ENCODE peak calls at places on chromosomes 5 and 9, in seven cellular contexts. One of them, this sample, is unnamed.

GRCh38 chr9:123637940-123638634 is 282.1 kb downstream of the CRB2 start:
- DNase-seq in SHP77: no peak
- DNase-seq in SW 1271: no peak
- DNase-seq in T-cell: no peak
- DNase-seq in gastrocnemius medialis: no peak
- DNase-seq in CD4-positive, alpha-beta memory T cell: peak; percentile 73
- DNase-seq in activated CD4-positive, alpha-beta T cell treated with anti-CD3 and anti-CD28 coated beads, Interleukin-2, amount 50 U/mL, for 4 hours: no peak
- DNase-seq in this sample: no peak

GRCh38 chr9:93096131-93096802 is at the start of gene CARD19:
- DNase-seq in SHP77: peak; percentile 31
- DNase-seq in SW 1271: no peak
- DNase-seq in T-cell: no peak
- DNase-seq in gastrocnemius medialis: peak; percentile 48
- DNase-seq in CD4-positive, alpha-beta memory T cell: peak; percentile 55
- DNase-seq in activated CD4-positive, alpha-beta T cell treated with anti-CD3 and anti-CD28 coated beads, Interleukin-2, amount 50 U/mL, for 4 hours: peak; percentile 34
- DNase-seq in this sample: peak; percentile 55

GRCh38 chr5:102678267-102679058 is 76.6 kb upstream of the PAM start:
- DNase-seq in SHP77: no peak
- DNase-seq in SW 1271: no peak
- DNase-seq in T-cell: no peak
- DNase-seq in gastrocnemius medialis: no peak
- DNase-seq in CD4-positive, alpha-beta memory T cell: no peak
- DNase-seq in activated CD4-positive, alpha-beta T cell treated with anti-CD3 and anti-CD28 coated beads, Interleukin-2, amount 50 U/mL, for 4 hours: no peak
- DNase-seq in this sample: no peak

GRCh38 chr9:93098236-93098946 is 2.4 kb downstream of the CARD19 start:
- DNase-seq in SHP77: peak; percentile 69
- DNase-seq in SW 1271: peak; percentile 89
- DNase-seq in T-cell: no peak
- DNase-seq in gastrocnemius medialis: peak; percentile 86
- DNase-seq in CD4-positive, alpha-beta memory T cell: no peak
- DNase-seq in activated CD4-positive, alpha-beta T cell treated with anti-CD3 and anti-CD28 coated beads, Interleukin-2, amount 50 U/mL, for 4 hours: peak; percentile 51
- DNase-seq in this sample: peak; percentile 54

GRCh38 chr5:157665467-157666085 is 5.8 kb upstream of the C5orf52 start:
- DNase-seq in SHP77: no peak
- DNase-seq in SW 1271: no peak
- DNase-seq in T-cell: no peak
- DNase-seq in gastrocnemius medialis: no peak
- DNase-seq in CD4-positive, alpha-beta memory T cell: no peak
- DNase-seq in activated CD4-positive, alpha-beta T cell treated with anti-CD3 and anti-CD28 coated beads, Interleukin-2, amount 50 U/mL, for 4 hours: no peak
- DNase-seq in this sample: no peak

GRCh38 chr5:16304846-16305245 is 125.3 kb upstream of the MARCHF11 start:
- DNase-seq in SHP77: no peak
- DNase-seq in SW 1271: no peak
- DNase-seq in T-cell: no peak
- DNase-seq in gastrocnemius medialis: no peak
- DNase-seq in CD4-positive, alpha-beta memory T cell: no peak
- DNase-seq in activated CD4-positive, alpha-beta T cell treated with anti-CD3 and anti-CD28 coated beads, Interleukin-2, amount 50 U/mL, for 4 hours: no peak
- DNase-seq in this sample: no peak

GRCh38 chr9:37942616-37943328 is 38.8 kb upstream of the SLC25A51 start:
- DNase-seq in SHP77: no peak
- DNase-seq in SW 1271: no peak
- DNase-seq in T-cell: no peak
- DNase-seq in gastrocnemius medialis: no peak
- DNase-seq in CD4-positive, alpha-beta memory T cell: no peak
- DNase-seq in activated CD4-positive, alpha-beta T cell treated with anti-CD3 and anti-CD28 coated beads, Interleukin-2, amount 50 U/mL, for 4 hours: no peak
- DNase-seq in this sample: no peak

GRCh38 chr5:117160361-117160760 is 585.7 kb upstream of the SEMA6A start:
- DNase-seq in SHP77: no peak
- DNase-seq in SW 1271: no peak
- DNase-seq in T-cell: no peak
- DNase-seq in gastrocnemius medialis: no peak
- DNase-seq in CD4-positive, alpha-beta memory T cell: no peak
- DNase-seq in activated CD4-positive, alpha-beta T cell treated with anti-CD3 and anti-CD28 coated beads, Interleukin-2, amount 50 U/mL, for 4 hours: no peak
- DNase-seq in this sample: no peak

GRCh38 chr5:179342577-179342976 is 2.7 kb downstream of the ADAMTS2 start:
- DNase-seq in SHP77: no peak
- DNase-seq in SW 1271: no peak
- DNase-seq in T-cell: no peak
- DNase-seq in gastrocnemius medialis: no peak
- DNase-seq in CD4-positive, alpha-beta memory T cell: no peak
- DNase-seq in activated CD4-positive, alpha-beta T cell treated with anti-CD3 and anti-CD28 coated beads, Interleukin-2, amount 50 U/mL, for 4 hours: no peak
- DNase-seq in this sample: no peak

GRCh38 chr5:159884917-159885620 is 31.2 kb upstream of the ADRA1B start:
- DNase-seq in SHP77: no peak
- DNase-seq in SW 1271: no peak
- DNase-seq in T-cell: no peak
- DNase-seq in gastrocnemius medialis: no peak
- DNase-seq in CD4-positive, alpha-beta memory T cell: no peak
- DNase-seq in activated CD4-positive, alpha-beta T cell treated with anti-CD3 and anti-CD28 coated beads, Interleukin-2, amount 50 U/mL, for 4 hours: no peak
- DNase-seq in this sample: no peak

GRCh38 chr9:113935677-113936380 is 59.7 kb downstream of the ZNF618 start:
- DNase-seq in SHP77: no peak
- DNase-seq in SW 1271: no peak
- DNase-seq in T-cell: no peak
- DNase-seq in gastrocnemius medialis: no peak
- DNase-seq in CD4-positive, alpha-beta memory T cell: no peak
- DNase-seq in activated CD4-positive, alpha-beta T cell treated with anti-CD3 and anti-CD28 coated beads, Interleukin-2, amount 50 U/mL, for 4 hours: no peak
- DNase-seq in this sample: no peak

GRCh38 chr5:115379622-115380344 is 83.3 kb upstream of the CCDC112 start:
- DNase-seq in SHP77: peak; percentile 60
- DNase-seq in SW 1271: no peak
- DNase-seq in T-cell: no peak
- DNase-seq in gastrocnemius medialis: no peak
- DNase-seq in CD4-positive, alpha-beta memory T cell: no peak
- DNase-seq in activated CD4-positive, alpha-beta T cell treated with anti-CD3 and anti-CD28 coated beads, Interleukin-2, amount 50 U/mL, for 4 hours: no peak
- DNase-seq in this sample: no peak

GRCh38 chr9:18358325-18358724 is 115.6 kb upstream of the ADAMTSL1 start:
- DNase-seq in SHP77: no peak
- DNase-seq in SW 1271: no peak
- DNase-seq in T-cell: no peak
- DNase-seq in gastrocnemius medialis: no peak
- DNase-seq in CD4-positive, alpha-beta memory T cell: no peak
- DNase-seq in activated CD4-positive, alpha-beta T cell treated with anti-CD3 and anti-CD28 coated beads, Interleukin-2, amount 50 U/mL, for 4 hours: no peak
- DNase-seq in this sample: no peak

GRCh38 chr5:55188656-55189380 is 15.8 kb upstream of the CDC20B start:
- DNase-seq in SHP77: peak; percentile 23
- DNase-seq in SW 1271: no peak
- DNase-seq in T-cell: no peak
- DNase-seq in gastrocnemius medialis: no peak
- DNase-seq in CD4-positive, alpha-beta memory T cell: no peak
- DNase-seq in activated CD4-positive, alpha-beta T cell treated with anti-CD3 and anti-CD28 coated beads, Interleukin-2, amount 50 U/mL, for 4 hours: no peak
- DNase-seq in this sample: no peak

GRCh38 chr5:99590806-99591205 is 662.0 kb upstream of the CHD1 start:
- DNase-seq in SHP77: no peak
- DNase-seq in SW 1271: no peak
- DNase-seq in T-cell: no peak
- DNase-seq in gastrocnemius medialis: no peak
- DNase-seq in CD4-positive, alpha-beta memory T cell: no peak
- DNase-seq in activated CD4-positive, alpha-beta T cell treated with anti-CD3 and anti-CD28 coated beads, Interleukin-2, amount 50 U/mL, for 4 hours: no peak
- DNase-seq in this sample: no peak

GRCh38 chr9:137384116-137384756 is 38.7 kb downstream of the EXD3 start:
- DNase-seq in SHP77: no peak
- DNase-seq in SW 1271: no peak
- DNase-seq in T-cell: no peak
- DNase-seq in gastrocnemius medialis: no peak
- DNase-seq in CD4-positive, alpha-beta memory T cell: no peak
- DNase-seq in activated CD4-positive, alpha-beta T cell treated with anti-CD3 and anti-CD28 coated beads, Interleukin-2, amount 50 U/mL, for 4 hours: no peak
- DNase-seq in this sample: no peak

GRCh38 chr5:74257645-74258328 is 382.7 kb downstream of the ENC1 start:
- DNase-seq in SHP77: no peak
- DNase-seq in SW 1271: no peak
- DNase-seq in T-cell: no peak
- DNase-seq in gastrocnemius medialis: no peak
- DNase-seq in CD4-positive, alpha-beta memory T cell: no peak
- DNase-seq in activated CD4-positive, alpha-beta T cell treated with anti-CD3 and anti-CD28 coated beads, Interleukin-2, amount 50 U/mL, for 4 hours: no peak
- DNase-seq in this sample: no peak

GRCh38 chr9:95425910-95426551 is 90.7 kb downstream of the PTCH1 start:
- DNase-seq in SHP77: no peak
- DNase-seq in SW 1271: no peak
- DNase-seq in T-cell: no peak
- DNase-seq in gastrocnemius medialis: no peak
- DNase-seq in CD4-positive, alpha-beta memory T cell: no peak
- DNase-seq in activated CD4-positive, alpha-beta T cell treated with anti-CD3 and anti-CD28 coated beads, Interleukin-2, amount 50 U/mL, for 4 hours: no peak
- DNase-seq in this sample: no peak

GRCh38 chr9:129487658-129488483 is 133.0 kb downstream of the C9orf50 start:
- DNase-seq in SHP77: peak; percentile 40
- DNase-seq in SW 1271: no peak
- DNase-seq in T-cell: peak; percentile 27
- DNase-seq in gastrocnemius medialis: no peak
- DNase-seq in CD4-positive, alpha-beta memory T cell: peak; percentile 50
- DNase-seq in activated CD4-positive, alpha-beta T cell treated with anti-CD3 and anti-CD28 coated beads, Interleukin-2, amount 50 U/mL, for 4 hours: peak; percentile 57
- DNase-seq in this sample: no peak

GRCh38 chr9:6692433-6692832 is 46.9 kb upstream of the GLDC start:
- DNase-seq in SHP77: no peak
- DNase-seq in SW 1271: no peak
- DNase-seq in T-cell: no peak
- DNase-seq in gastrocnemius medialis: no peak
- DNase-seq in CD4-positive, alpha-beta memory T cell: no peak
- DNase-seq in activated CD4-positive, alpha-beta T cell treated with anti-CD3 and anti-CD28 coated beads, Interleukin-2, amount 50 U/mL, for 4 hours: no peak
- DNase-seq in this sample: no peak

GRCh38 chr5:175478008-175478383 is 364 bp upstream of the SFXN1 start:
- DNase-seq in SHP77: no peak
- DNase-seq in SW 1271: no peak
- DNase-seq in T-cell: no peak
- DNase-seq in gastrocnemius medialis: no peak
- DNase-seq in CD4-positive, alpha-beta memory T cell: no peak
- DNase-seq in activated CD4-positive, alpha-beta T cell treated with anti-CD3 and anti-CD28 coated beads, Interleukin-2, amount 50 U/mL, for 4 hours: no peak
- DNase-seq in this sample: no peak

GRCh38 chr5:166767858-166768257 is 1523.6 kb upstream of the WWC1 start:
- DNase-seq in SHP77: no peak
- DNase-seq in SW 1271: no peak
- DNase-seq in T-cell: no peak
- DNase-seq in gastrocnemius medialis: no peak
- DNase-seq in CD4-positive, alpha-beta memory T cell: no peak
- DNase-seq in activated CD4-positive, alpha-beta T cell treated with anti-CD3 and anti-CD28 coated beads, Interleukin-2, amount 50 U/mL, for 4 hours: no peak
- DNase-seq in this sample: no peak

GRCh38 chr9:4883326-4883873 is 90.7 kb downstream of the RCL1 start:
- DNase-seq in SHP77: no peak
- DNase-seq in SW 1271: no peak
- DNase-seq in T-cell: no peak
- DNase-seq in gastrocnemius medialis: no peak
- DNase-seq in CD4-positive, alpha-beta memory T cell: no peak
- DNase-seq in activated CD4-positive, alpha-beta T cell treated with anti-CD3 and anti-CD28 coated beads, Interleukin-2, amount 50 U/mL, for 4 hours: no peak
- DNase-seq in this sample: no peak

GRCh38 chr5:6482735-6483134 is 34.1 kb downstream of the UBE2QL1 start:
- DNase-seq in SHP77: peak; percentile 69
- DNase-seq in SW 1271: no peak
- DNase-seq in T-cell: no peak
- DNase-seq in gastrocnemius medialis: no peak
- DNase-seq in CD4-positive, alpha-beta memory T cell: no peak
- DNase-seq in activated CD4-positive, alpha-beta T cell treated with anti-CD3 and anti-CD28 coated beads, Interleukin-2, amount 50 U/mL, for 4 hours: no peak
- DNase-seq in this sample: no peak

GRCh38 chr5:129781594-129781993 is 33.7 kb downstream of the MINAR2 start:
- DNase-seq in SHP77: no peak
- DNase-seq in SW 1271: no peak
- DNase-seq in T-cell: no peak
- DNase-seq in gastrocnemius medialis: no peak
- DNase-seq in CD4-positive, alpha-beta memory T cell: no peak
- DNase-seq in activated CD4-positive, alpha-beta T cell treated with anti-CD3 and anti-CD28 coated beads, Interleukin-2, amount 50 U/mL, for 4 hours: no peak
- DNase-seq in this sample: no peak

GRCh38 chr5:107470007-107470582 is 200.6 kb downstream of the EFNA5 start:
- DNase-seq in SHP77: no peak
- DNase-seq in SW 1271: peak; percentile 20
- DNase-seq in T-cell: no peak
- DNase-seq in gastrocnemius medialis: no peak
- DNase-seq in CD4-positive, alpha-beta memory T cell: no peak
- DNase-seq in activated CD4-positive, alpha-beta T cell treated with anti-CD3 and anti-CD28 coated beads, Interleukin-2, amount 50 U/mL, for 4 hours: no peak
- DNase-seq in this sample: no peak

GRCh38 chr5:87154191-87154590 is 113.5 kb upstream of the RASA1 start:
- DNase-seq in SHP77: no peak
- DNase-seq in SW 1271: no peak
- DNase-seq in T-cell: no peak
- DNase-seq in gastrocnemius medialis: no peak
- DNase-seq in CD4-positive, alpha-beta memory T cell: no peak
- DNase-seq in activated CD4-positive, alpha-beta T cell treated with anti-CD3 and anti-CD28 coated beads, Interleukin-2, amount 50 U/mL, for 4 hours: no peak
- DNase-seq in this sample: no peak

GRCh38 chr5:69217154-69217731 is 17.4 kb upstream of the CDK7 start:
- DNase-seq in SHP77: no peak
- DNase-seq in SW 1271: no peak
- DNase-seq in T-cell: peak; percentile 90
- DNase-seq in gastrocnemius medialis: no peak
- DNase-seq in CD4-positive, alpha-beta memory T cell: no peak
- DNase-seq in activated CD4-positive, alpha-beta T cell treated with anti-CD3 and anti-CD28 coated beads, Interleukin-2, amount 50 U/mL, for 4 hours: peak; percentile 95
- DNase-seq in this sample: no peak

GRCh38 chr5:67178085-67178484 is 18.5 kb downstream of the CD180 start:
- DNase-seq in SHP77: no peak
- DNase-seq in SW 1271: no peak
- DNase-seq in T-cell: no peak
- DNase-seq in gastrocnemius medialis: no peak
- DNase-seq in CD4-positive, alpha-beta memory T cell: no peak
- DNase-seq in activated CD4-positive, alpha-beta T cell treated with anti-CD3 and anti-CD28 coated beads, Interleukin-2, amount 50 U/mL, for 4 hours: no peak
- DNase-seq in this sample: no peak

GRCh38 chr9:82991684-82992083 is 71.3 kb downstream of the RASEF start:
- DNase-seq in SHP77: peak; percentile 66
- DNase-seq in SW 1271: no peak
- DNase-seq in T-cell: no peak
- DNase-seq in gastrocnemius medialis: no peak
- DNase-seq in CD4-positive, alpha-beta memory T cell: no peak
- DNase-seq in activated CD4-positive, alpha-beta T cell treated with anti-CD3 and anti-CD28 coated beads, Interleukin-2, amount 50 U/mL, for 4 hours: no peak
- DNase-seq in this sample: no peak

GRCh38 chr9:129446828-129447550 is 173.9 kb downstream of the C9orf50 start:
- DNase-seq in SHP77: peak; percentile 91
- DNase-seq in SW 1271: no peak
- DNase-seq in T-cell: no peak
- DNase-seq in gastrocnemius medialis: no peak
- DNase-seq in CD4-positive, alpha-beta memory T cell: no peak
- DNase-seq in activated CD4-positive, alpha-beta T cell treated with anti-CD3 and anti-CD28 coated beads, Interleukin-2, amount 50 U/mL, for 4 hours: no peak
- DNase-seq in this sample: no peak

GRCh38 chr5:93107828-93108520 is 473.0 kb downstream of the NR2F1-AS1 start:
- DNase-seq in SHP77: no peak
- DNase-seq in SW 1271: no peak
- DNase-seq in T-cell: no peak
- DNase-seq in gastrocnemius medialis: no peak
- DNase-seq in CD4-positive, alpha-beta memory T cell: no peak
- DNase-seq in activated CD4-positive, alpha-beta T cell treated with anti-CD3 and anti-CD28 coated beads, Interleukin-2, amount 50 U/mL, for 4 hours: no peak
- DNase-seq in this sample: no peak

GRCh38 chr5:58963361-58963760 is 380.5 kb downstream of the RAB3C start:
- DNase-seq in SHP77: no peak
- DNase-seq in SW 1271: no peak
- DNase-seq in T-cell: no peak
- DNase-seq in gastrocnemius medialis: no peak
- DNase-seq in CD4-positive, alpha-beta memory T cell: no peak
- DNase-seq in activated CD4-positive, alpha-beta T cell treated with anti-CD3 and anti-CD28 coated beads, Interleukin-2, amount 50 U/mL, for 4 hours: no peak
- DNase-seq in this sample: no peak

GRCh38 chr5:443239-444151 is 519 bp downstream of the EXOC3 start:
- DNase-seq in SHP77: peak; percentile 42
- DNase-seq in SW 1271: no peak
- DNase-seq in T-cell: peak; percentile 18
- DNase-seq in gastrocnemius medialis: no peak
- DNase-seq in CD4-positive, alpha-beta memory T cell: peak; percentile 30
- DNase-seq in activated CD4-positive, alpha-beta T cell treated with anti-CD3 and anti-CD28 coated beads, Interleukin-2, amount 50 U/mL, for 4 hours: peak; percentile 26
- DNase-seq in this sample: no peak

GRCh38 chr5:111229871-111230812 is 6.0 kb downstream of the CAMK4 start:
- DNase-seq in SHP77: no peak
- DNase-seq in SW 1271: no peak
- DNase-seq in T-cell: no peak
- DNase-seq in gastrocnemius medialis: no peak
- DNase-seq in CD4-positive, alpha-beta memory T cell: peak; percentile 80
- DNase-seq in activated CD4-positive, alpha-beta T cell treated with anti-CD3 and anti-CD28 coated beads, Interleukin-2, amount 50 U/mL, for 4 hours: no peak
- DNase-seq in this sample: no peak

GRCh38 chr9:80954521-80954920 is 734.8 kb downstream of the TLE1 start:
- DNase-seq in SHP77: no peak
- DNase-seq in SW 1271: no peak
- DNase-seq in T-cell: no peak
- DNase-seq in gastrocnemius medialis: no peak
- DNase-seq in CD4-positive, alpha-beta memory T cell: no peak
- DNase-seq in activated CD4-positive, alpha-beta T cell treated with anti-CD3 and anti-CD28 coated beads, Interleukin-2, amount 50 U/mL, for 4 hours: no peak
- DNase-seq in this sample: no peak

This sample was measured in NK-92 treated with Interleukin-12 subunit alpha and Interleukin-12 subunit beta, amount 100 ng/mL, for 24 hours.